ENCODE peak calls at places on chromosomes 6 and 20, in five cellular contexts. One of them, this sample, is unnamed. For H3K9me3 and H3K27me3, the result is how much of the 10 kb centered on the place peaks cover.

GRCh38 chr6:150126641-150127291 is 16.1 kb upstream of the PPP1R14C start:
- DNase-seq in lower lobe of right lung: no peak
- DNase-seq in neural progenitor cell: no peak
- DNase-seq in GM23248: no peak
- DNase-seq in WERI-Rb-1: no peak
- DNase-seq in this sample: no peak

GRCh38 chr20:52992632-52993031 is 20.5 kb downstream of the TSHZ2 start:
- DNase-seq in lower lobe of right lung: no peak
- DNase-seq in neural progenitor cell: no peak
- DNase-seq in GM23248: peak
- DNase-seq in WERI-Rb-1: no peak
- DNase-seq in this sample: no peak

GRCh38 chr6:153816306-153816845 is 222.7 kb upstream of the OPRM1 start:
- DNase-seq in lower lobe of right lung: no peak
- DNase-seq in neural progenitor cell: no peak
- DNase-seq in GM23248: no peak
- DNase-seq in WERI-Rb-1: no peak
- DNase-seq in this sample: no peak

GRCh38 chr20:57829336-57829735 is 119.5 kb upstream of the PMEPA1 start:
- DNase-seq in lower lobe of right lung: no peak
- DNase-seq in neural progenitor cell: no peak
- DNase-seq in GM23248: no peak
- DNase-seq in WERI-Rb-1: no peak
- DNase-seq in this sample: no peak

GRCh38 chr6:122696079-122696478 is 83.4 kb upstream of the FABP7 start:
- DNase-seq in lower lobe of right lung: no peak
- DNase-seq in neural progenitor cell: no peak
- DNase-seq in GM23248: peak
- DNase-seq in WERI-Rb-1: no peak
- DNase-seq in this sample: no peak

GRCh38 chr20:9602834-9603173 is 88.4 kb downstream of the LAMP5 start:
- DNase-seq in lower lobe of right lung: no peak
- DNase-seq in neural progenitor cell: no peak
- DNase-seq in GM23248: no peak
- DNase-seq in WERI-Rb-1: peak
- DNase-seq in this sample: no peak

GRCh38 chr20:18263723-18264122 is 24.6 kb upstream of the ZNF133 start:
- DNase-seq in lower lobe of right lung: no peak
- DNase-seq in neural progenitor cell: no peak
- DNase-seq in GM23248: peak
- DNase-seq in WERI-Rb-1: no peak
- DNase-seq in this sample: no peak

GRCh38 chr6:29009358-29009757 is 4.2 kb upstream of the ZNF311 start:
- DNase-seq in lower lobe of right lung: no peak
- DNase-seq in neural progenitor cell: no peak
- DNase-seq in GM23248: no peak
- DNase-seq in WERI-Rb-1: no peak
- DNase-seq in this sample: no peak

GRCh38 chr20:17668432-17668831 is 13.6 kb downstream of the RRBP1 start:
- DNase-seq in lower lobe of right lung: no peak
- DNase-seq in neural progenitor cell: no peak
- DNase-seq in GM23248: no peak
- DNase-seq in WERI-Rb-1: no peak
- DNase-seq in this sample: no peak

GRCh38 chr6:133300896-133301295 is 59.7 kb downstream of the EYA4 start:
- DNase-seq in lower lobe of right lung: no peak
- DNase-seq in neural progenitor cell: no peak
- DNase-seq in GM23248: no peak
- DNase-seq in WERI-Rb-1: no peak
- DNase-seq in this sample: no peak

GRCh38 chr6:159193923-159194322 is 24.7 kb downstream of the FNDC1 start:
- DNase-seq in lower lobe of right lung: no peak
- DNase-seq in neural progenitor cell: no peak
- DNase-seq in GM23248: peak
- DNase-seq in WERI-Rb-1: no peak
- DNase-seq in this sample: no peak

GRCh38 chr20:47770931-47771330 is 14.3 kb downstream of the SULF2 start:
- DNase-seq in lower lobe of right lung: no peak
- DNase-seq in neural progenitor cell: peak
- DNase-seq in GM23248: no peak
- DNase-seq in WERI-Rb-1: no peak
- DNase-seq in this sample: no peak

GRCh38 chr20:51563597-51564332 is 21.2 kb upstream of the NFATC2 start:
- DNase-seq in lower lobe of right lung: peak
- DNase-seq in neural progenitor cell: peak
- DNase-seq in GM23248: peak
- DNase-seq in WERI-Rb-1: no peak
- DNase-seq in this sample: no peak

DNA sequence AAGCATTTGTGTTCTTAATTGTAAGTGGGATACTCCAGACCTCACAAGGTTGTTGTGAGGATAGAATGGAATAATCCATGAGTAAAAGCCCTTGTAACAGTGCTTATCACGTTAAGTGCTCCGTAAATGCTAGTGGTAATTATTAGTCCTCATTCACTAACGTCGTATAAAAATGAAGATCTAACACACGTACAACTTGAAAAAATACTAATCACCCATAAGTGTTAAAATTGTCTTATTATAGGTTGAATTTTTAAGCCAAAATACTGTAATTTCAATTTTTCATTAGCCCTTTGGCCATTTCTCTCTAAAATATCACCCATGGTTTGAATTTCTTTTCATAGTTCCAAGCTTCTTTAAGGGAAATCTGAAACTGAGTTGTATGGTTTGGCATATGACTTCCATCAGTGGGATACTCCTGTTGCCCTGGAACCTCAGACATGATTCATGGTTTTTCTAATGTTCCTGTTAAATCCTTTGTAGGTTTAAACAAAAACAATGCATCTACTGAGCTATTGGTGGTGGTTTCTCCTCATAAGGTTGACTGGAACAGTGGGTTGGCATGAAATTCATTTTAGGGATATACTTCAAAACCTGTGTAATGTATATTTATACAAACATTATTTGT is 19.1 kb downstream of the XRN2 start:
- DNase-seq in lower lobe of right lung: no peak
- DNase-seq in neural progenitor cell: no peak
- DNase-seq in GM23248: no peak
- DNase-seq in WERI-Rb-1: no peak
- DNase-seq in this sample: no peak
- H3K9me3 ChIP-seq in lower lobe of right lung: under half
- H3K9me3 ChIP-seq in neural progenitor cell: under half
- H3K9me3 ChIP-seq in GM23248: under half
- H3K9me3 ChIP-seq in WERI-Rb-1: under half
- H3K9me3 ChIP-seq in this sample: under half

GRCh38 chr6:44671333-44671732 is 283.8 kb downstream of the CDC5L start:
- DNase-seq in lower lobe of right lung: no peak
- DNase-seq in neural progenitor cell: no peak
- DNase-seq in GM23248: no peak
- DNase-seq in WERI-Rb-1: no peak
- DNase-seq in this sample: no peak
- H3K27me3 ChIP-seq in lower lobe of right lung: under half
- H3K27me3 ChIP-seq in neural progenitor cell: under half
- H3K27me3 ChIP-seq in GM23248: under half
- H3K27me3 ChIP-seq in WERI-Rb-1: under half
- H3K27me3 ChIP-seq in this sample: under half

GRCh38 chr6:160945516-160946177 is 45.9 kb upstream of the MAP3K4 start:
- DNase-seq in lower lobe of right lung: no peak
- DNase-seq in neural progenitor cell: no peak
- DNase-seq in GM23248: no peak
- DNase-seq in WERI-Rb-1: no peak
- DNase-seq in this sample: no peak

GRCh38 chr6:160952633-160953281 is 38.8 kb upstream of the MAP3K4 start:
- DNase-seq in lower lobe of right lung: no peak
- DNase-seq in neural progenitor cell: peak
- DNase-seq in GM23248: peak
- DNase-seq in WERI-Rb-1: no peak
- DNase-seq in this sample: no peak

GRCh38 chr6:160951187-160952030 is 40.2 kb upstream of the MAP3K4 start:
- DNase-seq in lower lobe of right lung: no peak
- DNase-seq in neural progenitor cell: no peak
- DNase-seq in GM23248: no peak
- DNase-seq in WERI-Rb-1: no peak
- DNase-seq in this sample: no peak

GRCh38 chr6:160949531-160949930 is 42.0 kb upstream of the MAP3K4 start:
- DNase-seq in lower lobe of right lung: no peak
- DNase-seq in neural progenitor cell: no peak
- DNase-seq in GM23248: no peak
- DNase-seq in WERI-Rb-1: no peak
- DNase-seq in this sample: no peak

GRCh38 chr6:160950507-160950906 is 41.1 kb upstream of the MAP3K4 start:
- DNase-seq in lower lobe of right lung: no peak
- DNase-seq in neural progenitor cell: no peak
- DNase-seq in GM23248: peak
- DNase-seq in WERI-Rb-1: no peak
- DNase-seq in this sample: no peak
- H3K27ac ChIP-seq in lower lobe of right lung: peak
- H3K27ac ChIP-seq in neural progenitor cell: no peak
- H3K27ac ChIP-seq in GM23248: peak
- H3K27ac ChIP-seq in WERI-Rb-1: no peak
- H3K27ac ChIP-seq in this sample: no peak

GRCh38 chr20:42742926-42743325 is 446.8 kb downstream of the PTPRT start:
- DNase-seq in lower lobe of right lung: no peak
- DNase-seq in neural progenitor cell: peak
- DNase-seq in GM23248: no peak
- DNase-seq in WERI-Rb-1: no peak
- DNase-seq in this sample: no peak

GRCh38 chr20:42739692-42740091 is 450.0 kb downstream of the PTPRT start:
- DNase-seq in lower lobe of right lung: no peak
- DNase-seq in neural progenitor cell: no peak
- DNase-seq in GM23248: no peak
- DNase-seq in WERI-Rb-1: peak
- DNase-seq in this sample: no peak

GRCh38 chr20:42741906-42742305 is 447.8 kb downstream of the PTPRT start:
- DNase-seq in lower lobe of right lung: no peak
- DNase-seq in neural progenitor cell: no peak
- DNase-seq in GM23248: no peak
- DNase-seq in WERI-Rb-1: no peak
- DNase-seq in this sample: no peak

GRCh38 chr20:42744756-42745465 is 444.8 kb downstream of the PTPRT start:
- DNase-seq in lower lobe of right lung: no peak
- DNase-seq in neural progenitor cell: no peak
- DNase-seq in GM23248: no peak
- DNase-seq in WERI-Rb-1: no peak
- DNase-seq in this sample: no peak

GRCh38 chr20:42740191-42740870 is 449.4 kb downstream of the PTPRT start:
- DNase-seq in lower lobe of right lung: no peak
- DNase-seq in neural progenitor cell: no peak
- DNase-seq in GM23248: no peak
- DNase-seq in WERI-Rb-1: no peak
- DNase-seq in this sample: no peak
- H3K9me3 ChIP-seq in lower lobe of right lung: under half
- H3K9me3 ChIP-seq in neural progenitor cell: under half
- H3K9me3 ChIP-seq in GM23248: under half
- H3K9me3 ChIP-seq in WERI-Rb-1: under half
- H3K9me3 ChIP-seq in this sample: under half

DNA sequence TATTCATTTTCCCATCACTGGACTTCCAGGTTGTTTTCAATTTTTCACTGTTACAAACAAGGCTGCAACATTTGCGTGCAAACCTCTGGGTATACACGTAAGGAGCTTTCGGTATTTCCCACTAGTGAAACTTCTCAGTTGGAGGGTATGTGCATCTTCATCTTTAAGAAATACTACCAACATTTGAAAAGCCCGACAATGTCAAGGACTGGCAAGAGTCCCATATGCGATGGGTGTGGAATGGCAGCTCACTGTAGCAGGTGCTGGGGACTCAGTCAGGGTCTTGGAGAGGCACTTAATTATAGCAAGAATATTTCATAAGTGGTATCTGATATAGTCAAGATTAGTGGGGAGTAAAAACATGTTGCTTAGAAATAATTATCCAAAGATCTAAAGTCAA is 8.9 kb upstream of the HLA-B start:
- DNase-seq in lower lobe of right lung: no peak
- DNase-seq in neural progenitor cell: peak
- DNase-seq in GM23248: no peak
- DNase-seq in WERI-Rb-1: no peak
- DNase-seq in this sample: no peak
- H3K27me3 ChIP-seq in lower lobe of right lung: under half
- H3K27me3 ChIP-seq in neural progenitor cell: under half
- H3K27me3 ChIP-seq in GM23248: under half
- H3K27me3 ChIP-seq in WERI-Rb-1: half or more
- H3K27me3 ChIP-seq in this sample: under half

GRCh38 chr6:36244641-36245280 is 25.1 kb upstream of the PNPLA1 start:
- DNase-seq in lower lobe of right lung: no peak
- DNase-seq in neural progenitor cell: peak
- DNase-seq in GM23248: no peak
- DNase-seq in WERI-Rb-1: no peak
- DNase-seq in this sample: no peak
- H3K27ac ChIP-seq in lower lobe of right lung: no peak
- H3K27ac ChIP-seq in neural progenitor cell: no peak
- H3K27ac ChIP-seq in GM23248: no peak
- H3K27ac ChIP-seq in WERI-Rb-1: no peak
- H3K27ac ChIP-seq in this sample: no peak